ENCODE peak calls at places on chromosomes 2 and 18, in four cellular contexts. R is uterus, Y is GM12878, E is bronchial epithelial cell. I is an unnamed sample.

GRCh38 chr2:49236316-49236715 is 82.0 kb upstream of the FSHR start:
- DNase-seq in R (no peak), Y (no peak), E (no peak), I (no peak)

GRCh38 chr2:105828543-105828942 is 83.8 kb downstream of the NCK2 start:
- DNase-seq in E (no peak), Y (no peak), R (no peak), I (no peak)

GRCh38 chr18:30927042-30927441 is 115.5 kb downstream of the DSC3 start:
- DNase-seq in R (no peak), E (no peak), Y (no peak), I (no peak)

GRCh38 chr2:79001285-79001684 is 24.2 kb upstream of the REG3G start:
- DNase-seq in Y (no peak), E (no peak), R (no peak), I (no peak)

GRCh38 chr2:197760293-197760657 is 24.8 kb downstream of the BOLL start:
- DNase-seq in R (no peak), E (no peak), Y (no peak), I (no peak)

GRCh38 chr2:14401838-14402237 is 230.7 kb upstream of the LRATD1 start:
- DNase-seq in R (no peak), E (no peak), Y (no peak), I (no peak)

GRCh38 chr2:128310094-128310716 is 8.5 kb downstream of the HS6ST1 start:
- DNase-seq in E (no peak), R (no peak), Y (no peak), I (no peak)

GRCh38 chr2:235514627-235515363 is 21.0 kb downstream of the AGAP1 start:
- DNase-seq in Y (no peak), E (peak), R (no peak), I (no peak)

GRCh38 chr2:189157431-189157830 is 22.1 kb downstream of the COL5A2 start:
- DNase-seq in Y (no peak), E (no peak), R (no peak), I (no peak)

GRCh38 chr2:122261923-122262322 is 506.5 kb downstream of the TSN start:
- DNase-seq in E (no peak), R (no peak), Y (no peak), I (no peak)

GRCh38 chr2:10844083-10844482 is 31.5 kb upstream of the PDIA6 start:
- DNase-seq in E (peak), R (no peak), Y (no peak), I (peak)

GRCh38 chr2:103161456-103162289 is 399.8 kb downstream of the TMEM182 start:
- DNase-seq in E (peak), R (no peak), Y (no peak), I (no peak)

GRCh38 chr2:58739033-58739432 is 497.9 kb upstream of the FANCL start:
- DNase-seq in E (peak), R (no peak), Y (no peak), I (no peak)

GRCh38 chr2:157363612-157364101 is 38.0 kb upstream of the ERMN start:
- DNase-seq in E (no peak), R (no peak), Y (peak), I (no peak)

GRCh38 chr2:157361526-157361925 is 35.9 kb upstream of the ERMN start:
- DNase-seq in E (no peak), Y (no peak), R (no peak), I (no peak)

GRCh38 chr2:157364257-157364974 is 38.8 kb upstream of the ERMN start:
- DNase-seq in R (no peak), Y (peak), E (no peak), I (no peak)

GRCh38 chr2:157359628-157360027 is 34.0 kb upstream of the ERMN start:
- DNase-seq in Y (no peak), R (no peak), E (no peak), I (no peak)

GRCh38 chr2:157362627-157363026 is 37.0 kb upstream of the ERMN start:
- DNase-seq in E (no peak), Y (no peak), R (no peak), I (no peak)
- TF ChIP-seq CTCF in E (no peak), Y (no peak), R (no peak), I (no peak)

DNA sequence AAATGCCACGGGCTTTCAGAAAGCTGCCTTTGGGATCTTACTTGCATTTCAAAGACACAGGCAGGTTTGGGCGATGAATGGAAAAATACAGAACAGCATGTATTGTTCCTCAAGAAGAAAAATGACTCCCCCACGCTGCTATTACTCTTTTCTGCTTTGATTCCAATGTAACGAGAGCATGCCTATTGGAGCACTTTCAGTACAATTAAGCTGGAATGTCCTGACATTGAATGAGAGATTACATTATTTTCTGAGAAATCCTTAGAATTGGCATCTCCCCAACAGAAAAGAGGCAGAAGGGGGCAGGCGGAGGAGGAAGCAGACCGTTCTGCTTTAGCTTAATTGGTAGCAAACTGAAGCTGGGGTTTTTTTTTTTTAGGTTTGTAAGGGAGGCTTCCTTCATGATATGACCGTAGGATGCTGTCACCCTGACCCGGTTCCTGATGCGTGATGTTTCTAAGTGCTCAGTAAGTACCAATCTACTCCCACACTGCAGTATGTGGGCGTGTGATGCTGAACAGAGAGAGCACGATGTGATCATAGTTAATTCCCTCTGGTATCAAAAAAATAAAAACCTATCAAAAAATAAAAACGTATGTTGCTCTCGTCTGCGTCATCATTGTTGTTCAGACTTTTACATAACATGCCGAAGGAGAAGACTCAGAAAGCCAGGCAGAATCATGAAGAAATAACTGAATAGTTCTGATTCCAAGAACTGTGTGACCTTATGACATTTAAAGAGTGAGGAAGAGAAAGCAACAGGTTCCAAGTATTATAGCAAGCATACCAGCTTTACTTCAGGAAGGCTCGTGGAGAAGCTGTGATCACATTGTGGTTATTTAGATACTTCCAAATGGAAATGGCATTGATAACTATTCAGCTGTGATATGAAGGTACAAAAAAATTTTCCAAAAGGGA is 40.5 kb downstream of the LONRF2 start:
- DNase-seq in Y (no peak), R (peak), E (no peak), I (no peak)
- H3K4me3 ChIP-seq in Y (no peak), R (no peak), E (no peak), I (no peak)

GRCh38 chr2:142170847-142171246 is 40.0 kb upstream of the LRP1B start:
- DNase-seq in Y (no peak), R (no peak), E (no peak), I (no peak)

GRCh38 chr2:142165790-142166189 is 35.0 kb upstream of the LRP1B start:
- DNase-seq in Y (peak), E (peak), R (no peak), I (no peak)
- TF ChIP-seq CTCF in Y (peak), E (peak), R (no peak), I (no peak)

GRCh38 chr2:227834423-227834822 is 20.8 kb downstream of the CCL20 start:
- DNase-seq in E (no peak), Y (no peak), R (no peak), I (no peak)
- H3K4me3 ChIP-seq in E (no peak), Y (no peak), R (no peak), I (no peak)

GRCh38 chr18:34864836-34865497 is 154.9 kb downstream of the DTNA start:
- DNase-seq in E (no peak), Y (no peak), R (no peak), I (no peak)

GRCh38 chr18:34866310-34866709 is 156.2 kb downstream of the DTNA start:
- DNase-seq in R (no peak), E (no peak), Y (no peak), I (no peak)

GRCh38 chr18:34870916-34871315 is 160.8 kb downstream of the DTNA start:
- DNase-seq in Y (no peak), R (no peak), E (no peak), I (no peak)

GRCh38 chr18:34866739-34867138 is 156.6 kb downstream of the DTNA start:
- DNase-seq in R (no peak), E (no peak), Y (no peak), I (no peak)

DNA sequence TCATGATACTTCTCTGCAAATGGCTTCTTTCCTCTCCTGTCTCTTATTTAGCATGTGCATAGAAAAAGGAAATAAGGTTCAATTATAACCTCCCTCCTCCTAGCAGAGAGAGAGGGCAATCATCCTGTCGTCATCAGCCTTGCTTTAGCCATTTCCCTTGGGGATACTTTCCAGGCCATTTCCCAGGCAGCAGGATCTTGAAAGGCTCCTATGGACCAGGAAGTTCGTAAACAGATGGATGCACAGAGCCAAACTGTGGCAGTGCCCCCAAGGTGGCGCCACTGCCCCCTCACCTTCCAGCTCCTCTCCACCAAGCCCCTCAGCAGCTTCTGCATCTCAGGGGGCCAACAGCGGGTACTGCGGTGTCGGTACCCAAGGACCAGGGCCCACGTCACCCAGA is 157.4 kb downstream of the DTNA start:
- DNase-seq in E (no peak), Y (no peak), R (peak), I (no peak)
- TF ChIP-seq CTCF in E (peak), Y (no peak), R (no peak), I (no peak)